ENCODE peak calls at places on chromosomes 16 and 17, in ten cellular contexts. Q is HTR-8/SVneo; V is iPS-NIHi11; C is mesendoderm; G is activated CD4-positive, CD25-positive, alpha-beta regulatory T cell; D is H54; O is Right ventricle myocardium superior; S is activated CD4-positive, alpha-beta T cell treated with anti-CD3 and anti-CD28 coated beads, Interleukin-2, amount 10 ng/mL, durations not matched to agents 7 days and 5 days; R is HuH-7; E is cardiac fibroblast. Y is an unnamed sample.

GRCh38 chr17:35170968-35171771 is 23.0 kb downstream of the SLC35G3 start:
- DNase-seq in R (no peak), V (no peak), G (no peak), D (no peak), E (peak), C (no peak), Q (peak), O (no peak), S (peak), Y (no peak)

GRCh38 chr16:68319185-68319908 is 8.5 kb downstream of the PRMT7 start:
- DNase-seq in R (no peak), Q (no peak), D (no peak), G (peak), S (no peak), V (no peak), O (no peak), C (peak), E (no peak), Y (no peak)

GRCh38 chr16:80619824-80620223 is 79.0 kb downstream of the DYNLRB2 start:
- DNase-seq in D (peak), C (peak), O (no peak), E (no peak), Q (peak), G (no peak), R (no peak), V (no peak), S (no peak), Y (no peak)

GRCh38 chr17:76791053-76791980 is 53.4 kb downstream of the MFSD11 start:
- DNase-seq in E (peak), Q (peak), C (no peak), R (no peak), V (no peak), D (peak), G (no peak), S (peak), O (no peak), Y (no peak)

GRCh38 chr17:76617838-76618237 is 25.7 kb downstream of the ST6GALNAC1 start:
- DNase-seq in Q (no peak), D (no peak), C (no peak), G (no peak), O (no peak), S (no peak), V (no peak), R (no peak), E (no peak), Y (no peak)

GRCh38 chr16:4123617-4124300 is 7.5 kb upstream of the ADCY9 start:
- DNase-seq in D (no peak), O (no peak), V (no peak), E (peak), R (no peak), S (no peak), C (no peak), Q (no peak), G (no peak), Y (no peak)

GRCh38 chr16:11105038-11105903 is 150.7 kb downstream of the SOCS1 start:
- DNase-seq in E (peak), Q (peak), S (peak), C (peak), D (no peak), O (no peak), G (peak), R (peak), V (no peak), Y (no peak)

GRCh38 chr16:14321542-14321941 is 250.4 kb downstream of the MRTFB start:
- DNase-seq in R (no peak), Q (no peak), O (peak), E (no peak), V (peak), C (peak), G (no peak), D (no peak), S (no peak), Y (no peak)